ENCODE peak calls at places on chromosomes 4 and X, in ten cellular contexts. O, K, Q, I, J, P, G, B, C and X are unnamed samples.

GRCh38 chrX:25020391-25021131 is 4.8 kb upstream of the ARX start:
- DNase-seq in I (peak), P (peak), Q (no peak), O (no peak), G (no peak), J (peak), K (peak), C (no peak), B (no peak), X (no peak)

GRCh38 chr4:113657834-113658233 is 103.7 kb downstream of the CAMK2D start:
- DNase-seq in I (no peak), O (no peak), Q (no peak), P (peak), K (no peak), C (peak), J (no peak), B (peak), G (no peak), X (no peak)

GRCh38 chr4:148216866-148217814 is 225.1 kb downstream of the NR3C2 start:
- DNase-seq in B (peak), Q (no peak), J (no peak), O (no peak), I (no peak), K (no peak), C (no peak), P (no peak), G (no peak), X (no peak)

GRCh38 chrX:72539822-72540221 is 32.8 kb downstream of the HDAC8 start:
- DNase-seq in J (no peak), P (no peak), Q (no peak), G (no peak), K (no peak), I (no peak), B (peak), O (no peak), C (no peak), X (no peak)

GRCh38 chr4:37438880-37439279 is 194.3 kb downstream of the NWD2 start:
- DNase-seq in Q (no peak), I (no peak), K (no peak), J (no peak), P (peak), C (peak), O (no peak), G (no peak), B (no peak), X (no peak)

GRCh38 chr4:170420255-170420693 is 330.5 kb upstream of the AADAT start:
- DNase-seq in Q (no peak), P (no peak), B (peak), C (peak), J (peak), I (no peak), K (no peak), O (no peak), G (no peak), X (no peak)

GRCh38 chrX:49001521-49002090 is 458 bp downstream of the GRIPAP1 start:
- DNase-seq in O (no peak), P (peak), J (peak), Q (peak), K (peak), I (peak), B (peak), G (peak), C (peak), X (no peak)

GRCh38 chr4:16269742-16270522 is 43.7 kb upstream of the TAPT1 start:
- DNase-seq in O (no peak), B (peak), K (no peak), G (no peak), C (peak), J (no peak), I (no peak), P (peak), Q (no peak), X (peak)

GRCh38 chr4:47383829-47384427 is 79.6 kb downstream of the COMMD8 start:
- DNase-seq in Q (peak), J (peak), K (peak), B (peak), P (peak), I (peak), C (peak), O (no peak), G (no peak), X (peak)

GRCh38 chr4:177441061-177441802 is 1.0 kb downstream of the AGA start:
- DNase-seq in O (no peak), B (peak), C (peak), K (peak), I (peak), J (peak), G (no peak), Q (peak), P (peak), X (no peak)

GRCh38 chrX:94600077-94600476 is 926.1 kb downstream of the FAM133A start:
- DNase-seq in P (no peak), K (no peak), G (no peak), O (no peak), B (no peak), C (no peak), Q (peak), J (no peak), I (no peak), X (no peak)